ENCODE peak calls at places on chromosomes 11 and 22, in six cellular contexts. X is lower lobe of right lung, A is stomach, P is OCI-LY7, U is foreskin fibroblast, Y is progenitor cell of endocrine pancreas. H is an unnamed sample.

GRCh38 chr22:36323855-36324331 is 63.9 kb downstream of the MYH9 start:
- DNase-seq in X (no peak), A (no peak), P (no peak), U (no peak), Y (no peak), H (no peak)

GRCh38 chr11:124669193-124669592 is 4.3 kb downstream of the SIAE start:
- DNase-seq in X (no peak), A (peak), P (peak), U (peak), Y (peak), H (peak)

GRCh38 chr11:7511405-7511804 is 2.4 kb upstream of the PPFIBP2 start:
- DNase-seq in X (no peak), A (peak), P (peak), U (no peak), Y (no peak), H (no peak)

GRCh38 chr11:118911880-118912741 is 13.6 kb downstream of the BCL9L start:
- DNase-seq in X (no peak), A (no peak), P (no peak), U (peak), Y (no peak), H (peak)

GRCh38 chr11:32334822-32335221 is 100.5 kb downstream of the WT1 start:
- DNase-seq in X (no peak), A (no peak), P (no peak), U (no peak), Y (no peak), H (peak)

GRCh38 chr11:85089654-85090053 is 537.5 kb downstream of the DLG2 start:
- DNase-seq in X (no peak), A (no peak), P (peak), U (no peak), Y (no peak), H (no peak)

GRCh38 chr11:20131744-20132666 is 28.3 kb downstream of the DBX1 start:
- DNase-seq in X (peak), A (peak), P (peak), U (peak), Y (peak), H (peak)

GRCh38 chr11:130166457-130166784 is 6.8 kb downstream of the ST14 start:
- DNase-seq in X (no peak), A (peak), P (peak), U (peak), Y (no peak), H (no peak)

GRCh38 chr11:71787014-71787823 is 45.8 kb upstream of the DEFB108B start:
- DNase-seq in X (peak), A (peak), P (peak), U (peak), Y (peak), H (peak)

GRCh38 chr22:49657275-49657973 is 170.2 kb downstream of the BRD1 start:
- DNase-seq in X (peak), A (peak), P (peak), U (no peak), Y (no peak), H (peak)

GRCh38 chr11:102287963-102288744 is 29.1 kb upstream of the BIRC3 start:
- DNase-seq in X (no peak), A (peak), P (peak), U (no peak), Y (no peak), H (peak)

GRCh38 chr22:50039669-50040458 is 18.2 kb downstream of the TTLL8 start:
- DNase-seq in X (no peak), A (no peak), P (no peak), U (no peak), Y (no peak), H (no peak)

GRCh38 chr11:103584021-103584420 is 452.4 kb upstream of the DDI1 start:
- DNase-seq in X (no peak), A (no peak), P (no peak), U (no peak), Y (no peak), H (no peak)

GRCh38 chr22:46042786-46043185 is 65.8 kb upstream of the WNT7B start:
- DNase-seq in X (peak), A (peak), P (no peak), U (no peak), Y (no peak), H (no peak)

GRCh38 chr11:45298718-45299117 is 12.6 kb upstream of the SYT13 start:
- DNase-seq in X (no peak), A (no peak), P (peak), U (no peak), Y (no peak), H (no peak)

GRCh38 chr11:79227308-79227707 is 213.5 kb downstream of the TENM4 start:
- DNase-seq in X (no peak), A (no peak), P (no peak), U (no peak), Y (no peak), H (no peak)

GRCh38 chr11:109865558-109866186 is 227.5 kb upstream of the ZC3H12C start:
- DNase-seq in X (no peak), A (no peak), P (no peak), U (no peak), Y (no peak), H (peak)
- TF ChIP-seq CTCF in X (no peak), A (no peak), P (no peak), U (no peak), Y (peak), H (no peak)

DNA sequence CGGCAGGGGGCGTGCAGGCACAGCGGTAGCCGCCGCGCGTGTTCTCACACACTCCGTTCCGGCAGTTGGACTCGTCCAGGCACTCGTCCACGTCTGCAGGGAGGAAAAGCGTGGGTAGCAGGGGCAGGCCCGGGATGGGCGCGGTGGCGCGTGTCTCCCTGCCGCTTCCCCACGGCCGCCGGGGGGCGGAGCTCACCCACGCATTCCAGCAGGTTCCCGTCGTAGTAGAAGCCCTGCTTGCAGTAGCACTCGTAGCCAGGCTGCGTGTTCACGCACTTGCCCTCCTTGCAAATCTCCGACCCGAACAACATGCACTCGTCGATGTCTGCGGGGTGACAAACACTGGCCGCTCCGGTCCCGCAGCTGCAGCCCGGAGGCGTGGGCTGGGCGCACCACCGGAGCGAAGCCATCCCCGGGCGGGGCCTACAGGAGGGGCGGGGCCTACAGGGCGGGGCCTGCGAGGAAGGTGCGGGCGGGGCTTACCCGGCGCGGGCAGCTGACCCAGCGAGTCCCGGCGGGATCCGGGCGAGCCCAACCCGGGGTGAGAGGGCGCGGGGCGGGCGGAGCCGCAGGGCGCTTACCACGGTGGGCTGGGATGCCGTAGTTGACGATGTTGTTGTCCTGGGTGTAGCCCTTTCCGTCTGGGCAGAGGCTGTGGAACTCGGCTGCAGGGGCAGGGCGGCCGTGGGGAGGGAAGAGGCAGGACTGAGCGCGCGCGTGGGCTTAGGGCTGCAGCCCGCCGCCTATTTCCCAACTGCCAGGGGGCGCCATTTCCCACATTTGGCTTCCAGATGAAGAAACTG is 15.6 kb downstream of the SCYL1 start:
- DNase-seq in X (peak), A (peak), P (peak), U (peak), Y (peak), H (peak)
- TF ChIP-seq CTCF in X (peak), A (peak), P (peak), U (peak), Y (peak), H (peak)

GRCh38 chr22:17258015-17258827 is 39.0 kb upstream of the ADA2 start:
- DNase-seq in X (peak), A (peak), P (peak), U (no peak), Y (peak), H (peak)
- TF ChIP-seq CTCF in X (no peak), A (no peak), P (no peak), U (no peak), Y (no peak), H (no peak)

GRCh38 chr11:35168606-35169200 is 29.7 kb downstream of the CD44 start:
- DNase-seq in X (no peak), A (no peak), P (no peak), U (no peak), Y (no peak), H (no peak)

GRCh38 chr11:35163707-35164496 is 24.9 kb downstream of the CD44 start:
- DNase-seq in X (no peak), A (no peak), P (peak), U (no peak), Y (no peak), H (peak)

GRCh38 chr11:35167451-35167954 is 28.5 kb downstream of the CD44 start:
- DNase-seq in X (no peak), A (no peak), P (no peak), U (no peak), Y (no peak), H (no peak)

GRCh38 chr11:35165416-35166368 is 26.7 kb downstream of the CD44 start:
- DNase-seq in X (no peak), A (peak), P (peak), U (peak), Y (no peak), H (peak)

GRCh38 chr11:35166369-35167360 is 27.7 kb downstream of the CD44 start:
- DNase-seq in X (no peak), A (no peak), P (no peak), U (peak), Y (no peak), H (peak)
- TF ChIP-seq CTCF in X (no peak), A (no peak), P (no peak), U (no peak), Y (no peak), H (no peak)

DNA sequence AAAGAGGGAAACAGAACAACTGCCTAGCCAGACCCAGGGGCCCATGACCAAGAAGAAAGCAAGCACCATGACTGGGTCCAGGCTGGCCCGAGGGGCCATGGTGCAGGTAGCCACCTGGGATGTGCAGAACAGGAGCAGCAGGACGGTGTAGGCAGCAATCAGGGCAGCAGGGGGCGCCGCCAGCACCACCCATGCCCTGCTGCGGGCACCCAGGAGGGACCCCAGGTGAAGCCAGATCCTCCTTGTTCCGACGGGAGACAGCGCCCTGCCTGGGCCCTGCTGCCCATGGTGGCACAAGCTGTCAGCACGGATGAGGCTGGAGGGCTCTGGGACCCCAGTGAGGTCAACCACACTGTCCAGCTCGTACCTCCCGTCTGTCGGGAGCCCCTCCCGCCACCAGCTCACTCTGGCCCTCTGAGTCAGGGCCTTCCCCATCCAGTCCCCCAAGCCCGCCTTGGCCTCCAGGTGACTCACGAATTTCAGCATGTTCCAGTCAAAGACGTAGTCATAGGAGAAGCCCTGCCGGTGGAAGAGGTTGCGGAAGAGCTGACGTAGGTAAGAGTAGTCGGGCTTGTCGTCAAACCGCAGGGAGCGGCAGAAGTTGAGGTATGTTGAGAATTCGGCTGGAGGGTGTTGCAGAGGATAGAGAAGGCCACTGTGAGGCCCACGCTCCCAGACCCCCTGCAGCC is 18.8 kb downstream of the CSNK1E start:
- DNase-seq in X (no peak), A (no peak), P (peak), U (no peak), Y (peak), H (peak)
- TF ChIP-seq CTCF in X (peak), A (peak), P (peak), U (peak), Y (peak), H (peak)

DNA sequence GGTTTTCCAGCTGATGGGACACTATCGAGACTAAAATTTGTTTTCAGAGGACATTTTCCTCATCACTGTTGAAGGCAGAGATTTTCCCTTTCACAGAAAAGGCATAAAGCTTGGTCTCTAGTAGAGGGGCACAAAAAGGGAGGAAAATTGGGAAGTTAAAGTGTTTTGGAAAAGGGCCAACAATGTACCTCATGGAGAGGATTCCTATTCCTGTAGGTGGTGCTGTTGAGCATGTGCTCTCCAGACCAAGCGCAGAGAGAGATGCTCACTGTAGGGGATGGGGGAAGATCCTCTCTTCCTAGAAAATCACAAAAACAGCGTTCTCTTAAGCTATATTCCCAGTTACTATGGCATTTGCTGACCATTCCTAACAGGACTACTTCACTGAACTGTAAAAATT is 44.9 kb downstream of the OR4C46 start:
- DNase-seq in X (no peak), A (no peak), P (peak), U (no peak), Y (no peak), H (no peak)
- TF ChIP-seq CTCF in X (no peak), A (no peak), P (peak), U (no peak), Y (no peak), H (no peak)

GRCh38 chr11:13944801-13945505 is 17.6 kb upstream of the SPON1 start:
- DNase-seq in X (no peak), A (no peak), P (no peak), U (no peak), Y (no peak), H (no peak)

GRCh38 chr11:13954591-13954990 is 7.9 kb upstream of the SPON1 start:
- DNase-seq in X (no peak), A (no peak), P (no peak), U (no peak), Y (no peak), H (no peak)

GRCh38 chr11:13952668-13953067 is 9.9 kb upstream of the SPON1 start:
- DNase-seq in X (no peak), A (no peak), P (no peak), U (no peak), Y (no peak), H (no peak)

GRCh38 chr11:13947379-13947778 is 15.1 kb upstream of the SPON1 start:
- DNase-seq in X (no peak), A (no peak), P (no peak), U (no peak), Y (no peak), H (no peak)

GRCh38 chr11:13949876-13950275 is 12.6 kb upstream of the SPON1 start:
- DNase-seq in X (no peak), A (no peak), P (no peak), U (no peak), Y (no peak), H (no peak)
- TF ChIP-seq CTCF in X (no peak), A (no peak), P (peak), U (no peak), Y (no peak), H (no peak)

GRCh38 chr11:13357232-13357631 is 79.6 kb downstream of the BMAL1 start:
- DNase-seq in X (no peak), A (no peak), P (no peak), U (no peak), Y (no peak), H (no peak)

GRCh38 chr11:13355191-13355590 is 77.6 kb downstream of the BMAL1 start:
- DNase-seq in X (no peak), A (no peak), P (no peak), U (no peak), Y (no peak), H (no peak)

GRCh38 chr11:13358871-13359270 is 81.3 kb downstream of the BMAL1 start:
- DNase-seq in X (no peak), A (no peak), P (no peak), U (peak), Y (no peak), H (no peak)

GRCh38 chr11:13352711-13353110 is 75.1 kb downstream of the BMAL1 start:
- DNase-seq in X (no peak), A (no peak), P (no peak), U (no peak), Y (no peak), H (no peak)

GRCh38 chr11:13354335-13354734 is 76.7 kb downstream of the BMAL1 start:
- DNase-seq in X (no peak), A (no peak), P (peak), U (no peak), Y (no peak), H (no peak)
- TF ChIP-seq CTCF in X (peak), A (no peak), P (peak), U (peak), Y (no peak), H (peak)

GRCh38 chr11:50073113-50074105 is 40.7 kb downstream of the OR4C45 start:
- DNase-seq in X (no peak), A (no peak), P (no peak), U (no peak), Y (no peak), H (no peak)
- TF ChIP-seq CTCF in X (no peak), A (no peak), P (no peak), U (no peak), Y (no peak), H (no peak)

H was measured in activated CD8-positive, alpha-beta T cell treated with anti-CD3 and anti-CD28 coated beads for 36 hours.